ENCODE peak calls at places on chromosomes 1 and 21, in four cellular contexts. L is CD14-positive monocyte, F is fibroblast of pulmonary artery, P is AG04450. H is an unnamed sample.

GRCh38 chr1:5324903-5325302 is 667.3 kb downstream of the NPHP4 start:
- DNase-seq in L (no peak), F (no peak), P (no peak), H (no peak)

GRCh38 chr1:100443739-100444571 is 91.6 kb downstream of the CDC14A start:
- DNase-seq in L (no peak), F (peak; percentile 70), P (peak; percentile 33), H (no peak)

GRCh38 chr1:20318521-20318920 is 27.8 kb downstream of the VWA5B1 start:
- DNase-seq in L (no peak), F (no peak), P (no peak), H (no peak)

GRCh38 chr1:56877973-56878372 is 23.4 kb downstream of the C8A start:
- DNase-seq in L (no peak), F (no peak), P (no peak), H (no peak)

GRCh38 chr1:30083800-30084464 is 639.5 kb downstream of the MATN1 start:
- DNase-seq in L (no peak), F (peak; percentile 68), P (peak; percentile 61), H (peak; percentile 27)

GRCh38 chr21:26966978-26967913 is at the start of gene ADAMTS5:
- DNase-seq in L (peak; percentile 44), F (peak; percentile 64), P (no peak), H (peak; percentile 43)

GRCh38 chr1:218164111-218164929 is 120.8 kb upstream of the RRP15 start:
- DNase-seq in L (no peak), F (peak; percentile 16), P (no peak), H (no peak)

GRCh38 chr1:230715510-230715909 is 1.6 kb upstream of the AGT start:
- DNase-seq in L (no peak), F (no peak), P (no peak), H (no peak)

GRCh38 chr21:39712976-39713375 is 32.0 kb upstream of the IGSF5 start:
- DNase-seq in L (no peak), F (no peak), P (no peak), H (no peak)

GRCh38 chr1:196377811-196378210 is 230.4 kb downstream of the KCNT2 start:
- DNase-seq in L (no peak), F (no peak), P (no peak), H (no peak)

GRCh38 chr1:237031480-237031879 is 10.5 kb upstream of the RYR2 start:
- DNase-seq in L (no peak), F (no peak), P (no peak), H (no peak)

GRCh38 chr21:27421654-27422053 is 454.8 kb upstream of the ADAMTS5 start:
- DNase-seq in L (no peak), F (peak; percentile 46), P (no peak), H (no peak)

GRCh38 chr1:161816201-161816600 is 50.1 kb downstream of the ATF6 start:
- DNase-seq in L (no peak), F (peak; percentile 28), P (no peak), H (peak; percentile 40)

GRCh38 chr1:31207046-31207445 is 32.6 kb downstream of the NKAIN1 start:
- DNase-seq in L (no peak), F (no peak), P (no peak), H (no peak)

GRCh38 chr1:156853761-156854160 is 5.2 kb downstream of the INSRR start:
- DNase-seq in L (no peak), F (no peak), P (no peak), H (no peak)

GRCh38 chr1:156856282-156856785 is 2.6 kb downstream of the INSRR start:
- DNase-seq in L (no peak), F (no peak), P (no peak), H (no peak)

GRCh38 chr1:156851779-156852413 is 7.0 kb downstream of the INSRR start:
- DNase-seq in L (no peak), F (no peak), P (no peak), H (no peak)

GRCh38 chr1:156852414-156852874 is 6.5 kb downstream of the INSRR start:
- DNase-seq in L (no peak), F (peak; percentile 29), P (peak; percentile 15), H (no peak)

DNA sequence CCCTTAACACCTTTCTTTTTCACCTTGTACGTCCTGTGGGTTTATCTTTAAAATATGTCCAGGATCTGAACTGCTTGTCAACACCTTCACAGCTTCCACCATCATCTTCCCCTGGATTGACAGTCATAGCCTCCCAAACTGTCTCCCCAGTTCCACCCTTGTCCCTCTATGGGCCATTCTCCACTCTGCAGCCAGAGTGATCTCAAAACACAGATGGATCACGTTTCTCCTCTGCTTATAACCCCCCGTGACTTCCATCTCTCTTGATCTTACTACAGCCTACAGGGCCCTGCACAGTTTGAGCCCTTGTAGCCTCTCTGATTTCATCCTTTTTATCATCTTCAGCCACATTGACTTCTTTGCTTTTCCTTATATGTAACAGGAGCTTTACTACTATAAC is 4.3 kb downstream of the INSRR start:
- DNase-seq in L (no peak), F (no peak), P (no peak), H (no peak)
- TF ChIP-seq CTCF in L (no peak), F (no peak), P (peak; percentile 24), H (no peak)

DNA sequence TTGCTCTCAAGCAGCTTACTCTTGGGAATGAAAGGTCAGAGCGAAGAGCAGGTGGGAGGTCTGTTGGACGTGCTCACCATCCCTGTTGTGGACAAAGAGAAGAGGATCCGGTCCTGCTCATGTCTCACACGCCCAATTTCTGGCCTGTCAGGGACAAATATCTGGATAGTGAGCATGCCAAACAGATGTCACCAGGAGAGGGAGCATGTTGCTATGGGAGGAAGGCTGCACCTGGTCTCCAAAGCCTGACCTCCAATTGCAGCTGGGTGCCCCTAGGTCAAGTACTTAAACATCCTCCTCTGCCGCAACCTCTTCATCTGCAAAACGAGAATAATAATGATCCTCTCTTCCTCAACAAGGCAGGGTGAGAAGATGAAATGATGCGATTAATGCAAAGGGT is 53.4 kb downstream of the DMRTA2 start:
- DNase-seq in L (no peak), F (peak; percentile 6), P (no peak), H (no peak)
- TF ChIP-seq CTCF in L (no peak), F (peak; percentile 22), P (peak; percentile 10), H (peak; percentile 12)

GRCh38 chr1:116570358-116571214 is at the start of gene CD58:
- DNase-seq in L (peak; percentile 87), F (peak; percentile 84), P (no peak), H (no peak)
- TF ChIP-seq CTCF in L (peak; percentile 81), F (peak; percentile 16), P (peak; percentile 48), H (peak; percentile 34)

GRCh38 chr21:33998809-33999208 is 74.6 kb upstream of the MRPS6 start:
- DNase-seq in L (no peak), F (no peak), P (no peak), H (no peak)
- TF ChIP-seq CTCF in L (no peak), F (no peak), P (no peak), H (no peak)